ENCODE peak calls at places on chromosomes 11 and 22, in ten cellular contexts. P is H9, Y is AG10803, R is GM12878, I is GM13976, Q is bronchial epithelial cell, F is thoracic aorta, W is endothelial cell, G is cardiac fibroblast, A is BJ. D is an unnamed sample.

GRCh38 chr11:74330065-74330858 is 18.8 kb upstream of the P4HA3 start:
- DNase-seq in P (no peak), Y (peak), R (no peak), I (no peak), Q (peak), F (no peak), W (no peak), G (peak), A (no peak), D (no peak)

GRCh38 chr11:127034973-127035372 is 34.4 kb upstream of the KIRREL3 start:
- DNase-seq in P (no peak), Y (no peak), R (no peak), I (no peak), Q (no peak), F (no peak), W (no peak), G (no peak), A (no peak), D (no peak)

GRCh38 chr11:69671734-69672465 is 3.3 kb downstream of the LTO1 start:
- DNase-seq in P (no peak), Y (no peak), R (no peak), I (no peak), Q (no peak), F (no peak), W (no peak), G (no peak), A (no peak), D (no peak)

GRCh38 chr11:113906038-113906437 is 1.4 kb downstream of the HTR3B start:
- DNase-seq in P (peak), Y (peak), R (no peak), I (no peak), Q (peak), F (no peak), W (peak), G (peak), A (peak), D (no peak)

GRCh38 chr11:47248304-47248663 is 330 bp downstream of the ACP2 start:
- DNase-seq in P (no peak), Y (peak), R (peak), I (no peak), Q (no peak), F (no peak), W (no peak), G (no peak), A (no peak), D (no peak)

GRCh38 chr22:37518509-37519267 is 527 bp downstream of the CARD10 start:
- DNase-seq in P (no peak), Y (no peak), R (no peak), I (no peak), Q (no peak), F (no peak), W (peak), G (no peak), A (no peak), D (no peak)

GRCh38 chr11:130513132-130513531 is 64.7 kb downstream of the ADAMTS15 start:
- DNase-seq in P (no peak), Y (peak), R (no peak), I (no peak), Q (no peak), F (no peak), W (no peak), G (peak), A (peak), D (no peak)

GRCh38 chr11:129999407-129999806 is 3.2 kb downstream of the PRDM10 start:
- DNase-seq in P (no peak), Y (no peak), R (no peak), I (no peak), Q (no peak), F (no peak), W (no peak), G (no peak), A (no peak), D (no peak)

GRCh38 chr11:71499546-71499945 is 27.5 kb upstream of the KRTAP5-7 start:
- DNase-seq in P (no peak), Y (no peak), R (no peak), I (no peak), Q (peak), F (no peak), W (no peak), G (no peak), A (no peak), D (no peak)

GRCh38 chr11:1078191-1078601 is 3.5 kb downstream of the MUC2 start:
- DNase-seq in P (peak), Y (no peak), R (no peak), I (no peak), Q (no peak), F (no peak), W (no peak), G (no peak), A (no peak), D (no peak)

GRCh38 chr11:121198491-121198890 is 94.1 kb upstream of the SC5D start:
- DNase-seq in P (peak), Y (no peak), R (no peak), I (no peak), Q (no peak), F (no peak), W (no peak), G (no peak), A (no peak), D (no peak)

GRCh38 chr11:120858740-120859139 is 165.2 kb upstream of the TBCEL start:
- DNase-seq in P (no peak), Y (peak), R (no peak), I (no peak), Q (peak), F (no peak), W (no peak), G (peak), A (no peak), D (no peak)

GRCh38 chr22:27609411-27610029 is 192.0 kb downstream of the MN1 start:
- DNase-seq in P (no peak), Y (no peak), R (no peak), I (no peak), Q (no peak), F (no peak), W (no peak), G (no peak), A (no peak), D (no peak)

GRCh38 chr22:20249797-20250354 is 18.2 kb downstream of the RTN4R start:
- DNase-seq in P (no peak), Y (peak), R (no peak), I (no peak), Q (no peak), F (no peak), W (no peak), G (peak), A (no peak), D (no peak)

GRCh38 chr22:44671742-44672141 is 30.3 kb upstream of the PRR5 start:
- DNase-seq in P (no peak), Y (peak), R (no peak), I (no peak), Q (peak), F (no peak), W (no peak), G (peak), A (no peak), D (no peak)

GRCh38 chr11:133072366-133072765 is 459.9 kb downstream of the OPCML start:
- DNase-seq in P (no peak), Y (no peak), R (no peak), I (no peak), Q (peak), F (no peak), W (no peak), G (no peak), A (no peak), D (no peak)

GRCh38 chr11:93080146-93080759 is 110.8 kb downstream of the MTNR1B start:
- DNase-seq in P (no peak), Y (no peak), R (no peak), I (no peak), Q (no peak), F (no peak), W (no peak), G (no peak), A (no peak), D (no peak)

GRCh38 chr22:27128461-27129080 is 471.2 kb downstream of the MIAT start:
- DNase-seq in P (no peak), Y (peak), R (no peak), I (no peak), Q (no peak), F (no peak), W (no peak), G (peak), A (no peak), D (no peak)

GRCh38 chr22:46031066-46031465 is 54.1 kb upstream of the WNT7B start:
- DNase-seq in P (no peak), Y (no peak), R (no peak), I (no peak), Q (no peak), F (no peak), W (no peak), G (no peak), A (no peak), D (no peak)

GRCh38 chr11:75330279-75330678 is 21.2 kb downstream of the ARRB1 start:
- DNase-seq in P (no peak), Y (no peak), R (no peak), I (no peak), Q (no peak), F (no peak), W (no peak), G (no peak), A (no peak), D (no peak)

GRCh38 chr22:47123006-47123826 is 360.8 kb downstream of the TBC1D22A start:
- DNase-seq in P (no peak), Y (no peak), R (no peak), I (no peak), Q (peak), F (no peak), W (no peak), G (no peak), A (no peak), D (no peak)

GRCh38 chr11:64229090-64229958 is 1.0 kb upstream of the DNAJC4 start:
- DNase-seq in P (no peak), Y (no peak), R (no peak), I (no peak), Q (no peak), F (no peak), W (no peak), G (no peak), A (no peak), D (no peak)

GRCh38 chr22:50724616-50725015 is 13.4 kb upstream of the ACR start:
- DNase-seq in P (no peak), Y (no peak), R (no peak), I (no peak), Q (no peak), F (no peak), W (no peak), G (no peak), A (no peak), D (no peak)

GRCh38 chr22:30444632-30445437 is 19.3 kb downstream of the MTFP1 start:
- DNase-seq in P (peak), Y (peak), R (no peak), I (peak), Q (peak), F (no peak), W (peak), G (peak), A (no peak), D (no peak)

GRCh38 chr11:15826826-15827225 is 529.5 kb downstream of the SOX6 start:
- DNase-seq in P (peak), Y (no peak), R (no peak), I (peak), Q (peak), F (no peak), W (peak), G (peak), A (no peak), D (no peak)

GRCh38 chr22:28674121-28674563 is 5.5 kb downstream of the TTC28 start:
- DNase-seq in P (no peak), Y (peak), R (peak), I (peak), Q (no peak), F (no peak), W (no peak), G (peak), A (peak), D (peak)

GRCh38 chr11:95991101-95991500 is 67.2 kb upstream of the MTMR2 start:
- DNase-seq in P (no peak), Y (peak), R (no peak), I (no peak), Q (peak), F (no peak), W (no peak), G (no peak), A (no peak), D (no peak)

GRCh38 chr11:2774173-2775082 is 74.6 kb upstream of the KCNQ1OT1 start:
- DNase-seq in P (no peak), Y (no peak), R (no peak), I (no peak), Q (no peak), F (no peak), W (peak), G (no peak), A (no peak), D (no peak)

GRCh38 chr11:131145806-131146205 is 224.6 kb upstream of the NTM start:
- DNase-seq in P (no peak), Y (no peak), R (no peak), I (no peak), Q (no peak), F (no peak), W (no peak), G (no peak), A (no peak), D (no peak)

GRCh38 chr22:46673677-46674236 is 53.6 kb downstream of the GRAMD4 start:
- DNase-seq in P (no peak), Y (no peak), R (no peak), I (no peak), Q (no peak), F (no peak), W (no peak), G (no peak), A (no peak), D (no peak)

GRCh38 chr22:50670914-50671538 is 1.6 kb upstream of the SHANK3 start:
- DNase-seq in P (no peak), Y (no peak), R (no peak), I (peak), Q (no peak), F (no peak), W (no peak), G (no peak), A (no peak), D (no peak)

GRCh38 chr11:78952866-78953265 is 378.2 kb upstream of the NARS2 start:
- DNase-seq in P (no peak), Y (no peak), R (no peak), I (no peak), Q (no peak), F (no peak), W (no peak), G (no peak), A (no peak), D (no peak)

GRCh38 chr11:128343870-128344269 is 243.5 kb downstream of the ETS1 start:
- DNase-seq in P (no peak), Y (no peak), R (no peak), I (no peak), Q (peak), F (no peak), W (no peak), G (no peak), A (no peak), D (no peak)

GRCh38 chr22:28106601-28107000 is 187.5 kb upstream of the PITPNB start:
- DNase-seq in P (no peak), Y (no peak), R (no peak), I (no peak), Q (no peak), F (no peak), W (no peak), G (no peak), A (no peak), D (no peak)

GRCh38 chr11:33560729-33561128 is 139.9 kb downstream of the C11orf91 start:
- DNase-seq in P (no peak), Y (no peak), R (no peak), I (no peak), Q (no peak), F (no peak), W (no peak), G (no peak), A (no peak), D (no peak)

GRCh38 chr22:25555506-25556060 is 8.9 kb upstream of the GRK3 start:
- DNase-seq in P (no peak), Y (no peak), R (no peak), I (no peak), Q (no peak), F (no peak), W (no peak), G (no peak), A (no peak), D (no peak)

GRCh38 chr11:42646959-42647358 is 664.8 kb upstream of the API5 start:
- DNase-seq in P (no peak), Y (no peak), R (no peak), I (no peak), Q (no peak), F (no peak), W (no peak), G (no peak), A (no peak), D (no peak)

GRCh38 chr11:68727783-68728182 is 23.5 kb downstream of the TESMIN start:
- DNase-seq in P (no peak), Y (no peak), R (no peak), I (no peak), Q (no peak), F (no peak), W (no peak), G (peak), A (no peak), D (no peak)

GRCh38 chr22:37665487-37665886 is 7.0 kb downstream of the PDXP start:
- DNase-seq in P (no peak), Y (no peak), R (no peak), I (no peak), Q (no peak), F (no peak), W (no peak), G (no peak), A (no peak), D (no peak)

GRCh38 chr22:47620391-47620790 is 857.9 kb downstream of the TBC1D22A start:
- DNase-seq in P (no peak), Y (no peak), R (no peak), I (no peak), Q (no peak), F (no peak), W (no peak), G (no peak), A (no peak), D (no peak)

GRCh38 chr11:10307411-10308207 is 2.7 kb downstream of the ADM start:
- DNase-seq in P (peak), Y (peak), R (peak), I (peak), Q (peak), F (peak), W (peak), G (peak), A (peak), D (peak)
- TF ChIP-seq CTCF in P (peak), Y (peak), R (peak), I (peak), Q (peak), F (peak), W (peak), G (peak), A (peak), D (peak)

DNA sequence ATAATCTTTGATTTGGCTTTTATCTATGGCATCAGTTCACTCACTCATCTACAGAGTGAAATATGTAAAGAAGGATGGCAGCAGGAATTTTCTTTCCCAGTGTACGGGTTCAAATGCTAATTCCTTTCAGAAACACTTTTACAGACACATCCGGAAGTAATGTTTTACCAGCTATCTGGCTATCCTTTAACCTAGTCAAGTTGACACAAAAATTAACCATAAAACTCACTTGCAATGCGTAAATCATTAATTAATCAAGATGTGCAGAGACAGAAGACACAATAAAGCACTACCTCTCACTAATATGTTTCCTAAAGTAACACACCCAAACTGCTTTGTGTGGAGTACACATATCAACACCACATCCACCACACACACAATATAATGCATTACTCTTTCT is 378.9 kb upstream of the ANO3 start:
- DNase-seq in P (no peak), Y (no peak), R (no peak), I (no peak), Q (no peak), F (no peak), W (no peak), G (no peak), A (no peak), D (no peak)
- TF ChIP-seq CTCF in P (no peak), Y (no peak), R (no peak), I (no peak), Q (no peak), F (no peak), W (no peak), G (no peak), A (no peak), D (no peak)

GRCh38 chr11:11621881-11622706 is at the start of gene GALNT18:
- DNase-seq in P (peak), Y (peak), R (peak), I (peak), Q (peak), F (peak), W (peak), G (peak), A (peak), D (peak)
- TF ChIP-seq CTCF in P (peak), Y (peak), R (peak), I (peak), Q (peak), F (peak), W (peak), G (no peak), A (no peak), D (peak)

GRCh38 chr22:39959640-39960447 is at the start of gene TMA7B:
- DNase-seq in P (peak), Y (peak), R (no peak), I (no peak), Q (peak), F (no peak), W (peak), G (peak), A (no peak), D (no peak)
- TF ChIP-seq CTCF in P (peak), Y (peak), R (no peak), I (no peak), Q (peak), F (no peak), W (no peak), G (peak), A (peak), D (no peak)

DNA sequence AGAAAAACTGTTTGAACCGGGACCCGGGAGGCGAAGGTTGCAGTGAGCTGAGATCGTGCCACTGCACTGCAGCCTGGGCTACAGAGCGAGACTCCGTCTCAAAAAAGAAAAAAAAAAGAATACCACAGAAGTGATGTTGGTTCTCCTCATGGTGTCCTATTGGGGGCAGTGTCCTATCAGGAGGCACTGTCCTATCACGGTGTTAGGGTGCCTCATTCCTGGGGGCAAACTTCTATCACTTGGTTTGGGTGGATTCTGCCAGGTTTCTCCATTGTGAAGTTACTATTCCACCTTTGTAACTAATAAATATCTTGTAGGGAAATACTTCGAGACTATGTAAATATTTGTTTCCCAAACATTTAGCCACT is 19.6 kb downstream of the PRR14L start:
- DNase-seq in P (no peak), Y (no peak), R (no peak), I (no peak), Q (no peak), F (no peak), W (no peak), G (no peak), A (no peak), D (no peak)
- TF ChIP-seq CTCF in P (peak), Y (no peak), R (no peak), I (peak), Q (peak), F (no peak), W (peak), G (no peak), A (no peak), D (no peak)

GRCh38 chr11:65506770-65507485 is 8.1 kb downstream of the MALAT1 start:
- DNase-seq in P (peak), Y (peak), R (no peak), I (no peak), Q (peak), F (no peak), W (no peak), G (peak), A (no peak), D (peak)

GRCh38 chr11:65504671-65505433 is 6.0 kb downstream of the MALAT1 start:
- DNase-seq in P (no peak), Y (peak), R (no peak), I (no peak), Q (peak), F (no peak), W (no peak), G (peak), A (no peak), D (no peak)

GRCh38 chr11:65505434-65506315 is 6.8 kb downstream of the MALAT1 start:
- DNase-seq in P (peak), Y (peak), R (no peak), I (no peak), Q (peak), F (no peak), W (no peak), G (peak), A (no peak), D (no peak)

GRCh38 chr11:65503923-65504670 is 5.3 kb downstream of the MALAT1 start:
- DNase-seq in P (no peak), Y (peak), R (no peak), I (no peak), Q (peak), F (no peak), W (no peak), G (peak), A (no peak), D (no peak)

DNA sequence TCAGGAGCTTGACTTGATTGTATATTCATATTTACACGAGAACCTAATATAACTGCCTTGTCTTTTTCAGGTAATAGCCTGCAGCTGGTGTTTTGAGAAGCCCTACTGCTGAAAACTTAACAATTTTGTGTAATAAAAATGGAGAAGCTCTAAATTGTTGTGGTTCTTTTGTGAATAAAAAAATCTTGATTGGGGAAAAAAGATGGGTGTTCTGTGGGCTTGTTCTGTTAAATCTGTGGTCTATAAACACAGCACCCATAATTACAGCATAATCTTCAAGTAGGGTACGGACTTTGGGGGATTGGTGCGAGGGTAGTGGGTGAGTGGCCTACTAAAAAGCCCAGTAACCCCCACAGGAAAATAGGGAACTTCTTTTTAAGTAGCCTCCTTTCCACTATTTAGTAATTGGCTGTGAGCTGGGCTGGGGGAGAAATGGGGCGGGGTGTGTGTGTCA is 7.5 kb downstream of the MALAT1 start:
- DNase-seq in P (no peak), Y (no peak), R (no peak), I (no peak), Q (no peak), F (no peak), W (no peak), G (no peak), A (no peak), D (no peak)
- TF ChIP-seq CTCF in P (no peak), Y (no peak), R (no peak), I (no peak), Q (no peak), F (no peak), W (no peak), G (no peak), A (no peak), D (no peak)